ENCODE peak calls at places on chromosomes 7 and 10, in nine cellular contexts. F is nephron progenitor cell; Z is A549; I is Peyer's patch; C is AML-193; Y is NCI-H1436; R is M059J; B is stimulated activated naive B cell treated with anti-CD40 and anti-IgM and Interleukin-4, amounts not matched to agents 10 μg/mL and 1 μg/mL and 100 μg/mL, for 72 hours; O is stimulated activated naive CD4-positive, alpha-beta T cell. V is an unnamed sample.

GRCh38 chr7:11373546-11374142 is 400.0 kb downstream of the PHF14 start:
- DNase-seq in F (no peak), Z (peak; percentile 35), I (no peak), C (peak; percentile 31), Y (peak; percentile 36), R (peak; percentile 30), B (no peak), O (no peak), V (no peak)

GRCh38 chr10:96319754-96320514 is 15.7 kb downstream of the DNTT start:
- DNase-seq in F (no peak), Z (peak; percentile 13), I (no peak), C (no peak), Y (no peak), R (no peak), B (no peak), O (no peak), V (no peak)

GRCh38 chr7:93883078-93883916 is 7.3 kb downstream of the TFPI2 start:
- DNase-seq in F (no peak), Z (no peak), I (no peak), C (no peak), Y (no peak), R (peak; percentile 52), B (no peak), O (no peak), V (no peak)

GRCh38 chr10:59240581-59241183 is 64.2 kb downstream of the PHYHIPL start:
- DNase-seq in F (peak; percentile 16), Z (peak; percentile 44), I (no peak), C (peak; percentile 4), Y (peak; percentile 38), R (peak; percentile 36), B (no peak), O (no peak), V (no peak)

GRCh38 chr7:2978403-2978802 is 65.3 kb downstream of the CARD11 start:
- DNase-seq in F (peak; percentile 65), Z (no peak), I (no peak), C (no peak), Y (no peak), R (no peak), B (peak; percentile 95), O (peak; percentile 23), V (no peak)

GRCh38 chr10:72162978-72163377 is 52.8 kb upstream of the ANAPC16 start:
- DNase-seq in F (no peak), Z (no peak), I (no peak), C (peak; percentile 48), Y (no peak), R (peak; percentile 90), B (peak; percentile 28), O (no peak), V (no peak)

GRCh38 chr10:77698267-77698932 is 60.8 kb upstream of the KCNMA1 start:
- DNase-seq in F (no peak), Z (no peak), I (no peak), C (no peak), Y (no peak), R (no peak), B (no peak), O (no peak), V (no peak)

GRCh38 chr7:55438765-55439525 is 73.8 kb downstream of the LANCL2 start:
- DNase-seq in F (no peak), Z (no peak), I (no peak), C (no peak), Y (no peak), R (no peak), B (no peak), O (no peak), V (no peak)

GRCh38 chr7:50349963-50350944 is 45.7 kb downstream of the IKZF1 start:
- DNase-seq in F (no peak), Z (no peak), I (no peak), C (no peak), Y (no peak), R (no peak), B (peak; percentile 63), O (peak; percentile 69), V (no peak)

GRCh38 chr7:87310790-87311419 is 34.6 kb upstream of the CROT start:
- DNase-seq in F (no peak), Z (no peak), I (no peak), C (no peak), Y (no peak), R (peak; percentile 23), B (no peak), O (no peak), V (no peak)

GRCh38 chr10:98608417-98608816 is 161.7 kb upstream of the HPS1 start:
- DNase-seq in F (no peak), Z (no peak), I (no peak), C (no peak), Y (no peak), R (no peak), B (no peak), O (no peak), V (no peak)

GRCh38 chr7:48365010-48365409 is 193.8 kb downstream of the ABCA13 start:
- DNase-seq in F (no peak), Z (no peak), I (no peak), C (no peak), Y (no peak), R (peak; percentile 56), B (no peak), O (no peak), V (no peak)

GRCh38 chr7:101862280-101863220 is 45.1 kb downstream of the CUX1 start:
- DNase-seq in F (peak; percentile 49), Z (no peak), I (no peak), C (no peak), Y (no peak), R (no peak), B (no peak), O (no peak), V (no peak)

GRCh38 chr10:112389147-112389822 is 15.4 kb downstream of the ACSL5 start:
- DNase-seq in F (no peak), Z (peak; percentile 26), I (no peak), C (peak; percentile 94), Y (no peak), R (peak; percentile 95), B (peak; percentile 71), O (peak; percentile 34), V (no peak)

GRCh38 chr7:142885311-142886230 is at the start of gene TRPV6:
- DNase-seq in F (peak; percentile 39), Z (no peak), I (no peak), C (no peak), Y (no peak), R (no peak), B (no peak), O (no peak), V (no peak)

GRCh38 chr10:78551184-78552005 is 517.4 kb upstream of the ZMIZ1 start:
- DNase-seq in F (no peak), Z (no peak), I (no peak), C (no peak), Y (peak; percentile 86), R (no peak), B (no peak), O (no peak), V (no peak)